ENCODE peak calls at places on chromosomes 3 and 15, in six cellular contexts. K is mesendoderm, S is GM04504, T is fibroblast of pulmonary artery, C is neural crest cell, O is A549. E is an unnamed sample.

GRCh38 chr3:129934234-129935123 is 40.0 kb upstream of the TRH start:
- DNase-seq in T (peak; percentile 43), O (peak; percentile 40), C (peak; percentile 43), K (peak; percentile 56), S (no peak), E (peak; percentile 15)

GRCh38 chr15:72135719-72136118 is 17.5 kb downstream of the SENP8 start:
- DNase-seq in S (no peak), C (no peak), K (no peak), O (no peak), T (no peak), E (no peak)

GRCh38 chr3:51510996-51511395 is 11.2 kb upstream of the DCAF1 start:
- DNase-seq in S (no peak), K (no peak), O (no peak), C (no peak), T (no peak), E (no peak)

GRCh38 chr3:23888617-23889228 is 28.1 kb downstream of the NKIRAS1 start:
- DNase-seq in O (peak; percentile 47), T (peak; percentile 76), C (no peak), K (no peak), S (no peak), E (peak; percentile 25)

GRCh38 chr3:196268270-196269163 is 19.0 kb downstream of the PCYT1A start:
- DNase-seq in K (peak; percentile 92), O (peak; percentile 59), C (no peak), T (peak; percentile 84), S (no peak), E (peak; percentile 86)

GRCh38 chr3:189324538-189325138 is 152.9 kb downstream of the TPRG1 start:
- DNase-seq in K (no peak), O (peak; percentile 98), T (peak; percentile 60), C (no peak), S (peak; percentile 39), E (peak; percentile 59)

GRCh38 chr15:60780147-60780546 is 301.2 kb upstream of the ICE2 start:
- DNase-seq in K (no peak), O (no peak), S (no peak), C (no peak), T (no peak), E (no peak)

GRCh38 chr15:75203017-75203907 is 1.6 kb downstream of the C15orf39 start:
- DNase-seq in K (no peak), C (no peak), S (no peak), O (peak; percentile 41), T (peak; percentile 58), E (peak; percentile 12)

GRCh38 chr3:38155825-38156224 is 9.5 kb upstream of the OXSR1 start:
- DNase-seq in K (no peak), C (no peak), O (no peak), S (no peak), T (no peak), E (no peak)

GRCh38 chr3:102248981-102249705 is 185.7 kb upstream of the ZPLD1 start:
- DNase-seq in C (no peak), S (no peak), K (no peak), T (no peak), O (no peak), E (no peak)

GRCh38 chr3:73228425-73228824 is 167.0 kb downstream of the EBLN2 start:
- DNase-seq in T (no peak), S (no peak), K (no peak), O (no peak), C (no peak), E (no peak)

GRCh38 chr3:114308830-114309229 is 15.0 kb downstream of the TIGIT start:
- DNase-seq in S (no peak), O (no peak), C (no peak), T (no peak), K (no peak), E (no peak)

GRCh38 chr3:156416846-156417581 is 137.9 kb downstream of the SSR3 start:
- DNase-seq in S (no peak), K (no peak), O (no peak), T (no peak), C (no peak), E (no peak)